ENCODE peak calls at places on chromosomes 7 and 10, in eight cellular contexts. One of them, this sample, is unnamed.

GRCh38 chr7:79692015-79692414 is 238.5 kb upstream of the MAGI2 start:
- DNase-seq in NCI-H2029: no peak
- DNase-seq in activated naive CD8-positive, alpha-beta T cell treated with anti-CD3 and anti-CD28 coated beads for 36 hours: peak
- DNase-seq in activated naive CD4-positive, alpha-beta T cell: no peak
- DNase-seq in activated effector memory CD4-positive, alpha-beta T cell treated with Interleukin-2 at 50 U/mL for 16 hours: no peak
- DNase-seq in ovary: no peak
- DNase-seq in stimulated activated CD8-positive, alpha-beta memory T cell treated with anti-CD3 and anti-CD28 coated beads, Interleukin-15, amount 100 ng/mL, for 4 hours: no peak
- DNase-seq in CD4-positive, alpha-beta T cell: no peak
- DNase-seq in this sample: no peak

GRCh38 chr7:100614308-100614861 is 2.0 kb downstream of the MOSPD3 start:
- DNase-seq in NCI-H2029: no peak
- DNase-seq in activated naive CD8-positive, alpha-beta T cell treated with anti-CD3 and anti-CD28 coated beads for 36 hours: no peak
- DNase-seq in CD4-positive, alpha-beta T cell: no peak
- DNase-seq in activated effector memory CD4-positive, alpha-beta T cell treated with Interleukin-2 at 50 U/mL for 16 hours: no peak
- DNase-seq in stimulated activated CD8-positive, alpha-beta memory T cell treated with anti-CD3 and anti-CD28 coated beads, Interleukin-15, amount 100 ng/mL, for 4 hours: no peak
- DNase-seq in ovary: no peak
- DNase-seq in activated naive CD4-positive, alpha-beta T cell: no peak
- DNase-seq in this sample: no peak

GRCh38 chr10:99548041-99548530 is 15.3 kb downstream of the NKX2-3 start:
- DNase-seq in ovary: no peak
- DNase-seq in activated naive CD4-positive, alpha-beta T cell: no peak
- DNase-seq in CD4-positive, alpha-beta T cell: no peak
- DNase-seq in activated effector memory CD4-positive, alpha-beta T cell treated with Interleukin-2 at 50 U/mL for 16 hours: no peak
- DNase-seq in stimulated activated CD8-positive, alpha-beta memory T cell treated with anti-CD3 and anti-CD28 coated beads, Interleukin-15, amount 100 ng/mL, for 4 hours: no peak
- DNase-seq in activated naive CD8-positive, alpha-beta T cell treated with anti-CD3 and anti-CD28 coated beads for 36 hours: no peak
- DNase-seq in NCI-H2029: no peak
- DNase-seq in this sample: peak

GRCh38 chr10:21995557-21995956 is 8.0 kb downstream of the DNAJC1 start:
- DNase-seq in activated effector memory CD4-positive, alpha-beta T cell treated with Interleukin-2 at 50 U/mL for 16 hours: no peak
- DNase-seq in CD4-positive, alpha-beta T cell: no peak
- DNase-seq in activated naive CD8-positive, alpha-beta T cell treated with anti-CD3 and anti-CD28 coated beads for 36 hours: no peak
- DNase-seq in NCI-H2029: no peak
- DNase-seq in ovary: no peak
- DNase-seq in stimulated activated CD8-positive, alpha-beta memory T cell treated with anti-CD3 and anti-CD28 coated beads, Interleukin-15, amount 100 ng/mL, for 4 hours: no peak
- DNase-seq in activated naive CD4-positive, alpha-beta T cell: no peak
- DNase-seq in this sample: no peak

GRCh38 chr10:52818019-52818418 is 45.4 kb upstream of the MBL2 start:
- DNase-seq in stimulated activated CD8-positive, alpha-beta memory T cell treated with anti-CD3 and anti-CD28 coated beads, Interleukin-15, amount 100 ng/mL, for 4 hours: no peak
- DNase-seq in ovary: no peak
- DNase-seq in activated naive CD8-positive, alpha-beta T cell treated with anti-CD3 and anti-CD28 coated beads for 36 hours: no peak
- DNase-seq in NCI-H2029: no peak
- DNase-seq in CD4-positive, alpha-beta T cell: no peak
- DNase-seq in activated naive CD4-positive, alpha-beta T cell: no peak
- DNase-seq in activated effector memory CD4-positive, alpha-beta T cell treated with Interleukin-2 at 50 U/mL for 16 hours: no peak
- DNase-seq in this sample: peak

GRCh38 chr7:158473238-158473637 is 114.4 kb downstream of the PTPRN2 start:
- DNase-seq in activated naive CD4-positive, alpha-beta T cell: no peak
- DNase-seq in NCI-H2029: peak
- DNase-seq in CD4-positive, alpha-beta T cell: no peak
- DNase-seq in stimulated activated CD8-positive, alpha-beta memory T cell treated with anti-CD3 and anti-CD28 coated beads, Interleukin-15, amount 100 ng/mL, for 4 hours: no peak
- DNase-seq in ovary: no peak
- DNase-seq in activated naive CD8-positive, alpha-beta T cell treated with anti-CD3 and anti-CD28 coated beads for 36 hours: no peak
- DNase-seq in activated effector memory CD4-positive, alpha-beta T cell treated with Interleukin-2 at 50 U/mL for 16 hours: no peak
- DNase-seq in this sample: no peak

GRCh38 chr7:118184392-118184899 is 482 bp downstream of the LSM8 start:
- DNase-seq in ovary: no peak
- DNase-seq in activated naive CD4-positive, alpha-beta T cell: no peak
- DNase-seq in stimulated activated CD8-positive, alpha-beta memory T cell treated with anti-CD3 and anti-CD28 coated beads, Interleukin-15, amount 100 ng/mL, for 4 hours: no peak
- DNase-seq in CD4-positive, alpha-beta T cell: no peak
- DNase-seq in activated effector memory CD4-positive, alpha-beta T cell treated with Interleukin-2 at 50 U/mL for 16 hours: no peak
- DNase-seq in NCI-H2029: no peak
- DNase-seq in activated naive CD8-positive, alpha-beta T cell treated with anti-CD3 and anti-CD28 coated beads for 36 hours: no peak
- DNase-seq in this sample: no peak

GRCh38 chr10:60862517-60862916 is 81.5 kb downstream of the RHOBTB1 start:
- DNase-seq in ovary: no peak
- DNase-seq in activated naive CD4-positive, alpha-beta T cell: no peak
- DNase-seq in activated effector memory CD4-positive, alpha-beta T cell treated with Interleukin-2 at 50 U/mL for 16 hours: no peak
- DNase-seq in stimulated activated CD8-positive, alpha-beta memory T cell treated with anti-CD3 and anti-CD28 coated beads, Interleukin-15, amount 100 ng/mL, for 4 hours: no peak
- DNase-seq in CD4-positive, alpha-beta T cell: no peak
- DNase-seq in NCI-H2029: no peak
- DNase-seq in activated naive CD8-positive, alpha-beta T cell treated with anti-CD3 and anti-CD28 coated beads for 36 hours: no peak
- DNase-seq in this sample: no peak

GRCh38 chr10:102669206-102670064 is 25.2 kb downstream of the TRIM8 start:
- DNase-seq in activated effector memory CD4-positive, alpha-beta T cell treated with Interleukin-2 at 50 U/mL for 16 hours: no peak
- DNase-seq in ovary: no peak
- DNase-seq in activated naive CD4-positive, alpha-beta T cell: no peak
- DNase-seq in stimulated activated CD8-positive, alpha-beta memory T cell treated with anti-CD3 and anti-CD28 coated beads, Interleukin-15, amount 100 ng/mL, for 4 hours: no peak
- DNase-seq in NCI-H2029: no peak
- DNase-seq in CD4-positive, alpha-beta T cell: no peak
- DNase-seq in activated naive CD8-positive, alpha-beta T cell treated with anti-CD3 and anti-CD28 coated beads for 36 hours: no peak
- DNase-seq in this sample: no peak

GRCh38 chr7:16417958-16418357 is 3.4 kb downstream of the CRPPA start:
- DNase-seq in activated naive CD8-positive, alpha-beta T cell treated with anti-CD3 and anti-CD28 coated beads for 36 hours: no peak
- DNase-seq in ovary: no peak
- DNase-seq in CD4-positive, alpha-beta T cell: no peak
- DNase-seq in NCI-H2029: no peak
- DNase-seq in stimulated activated CD8-positive, alpha-beta memory T cell treated with anti-CD3 and anti-CD28 coated beads, Interleukin-15, amount 100 ng/mL, for 4 hours: no peak
- DNase-seq in activated naive CD4-positive, alpha-beta T cell: no peak
- DNase-seq in activated effector memory CD4-positive, alpha-beta T cell treated with Interleukin-2 at 50 U/mL for 16 hours: no peak
- DNase-seq in this sample: no peak

This sample was measured in GM12865.